ENCODE peak calls at places on chromosomes 7 and 10, in ten cellular contexts. G is heart left ventricle, O is fibroblast of lung, S is AG10803, T is HFF-Myc, B is psoas muscle, Y is neural progenitor cell, J is AG04449, A is keratinocyte, C is cardiac fibroblast. P is an unnamed sample.

GRCh38 chr7:130950054-130950453 is 216.0 kb upstream of the KLF14 start:
- DNase-seq in B (no peak), A (no peak), J (no peak), O (no peak), Y (no peak), S (no peak), G (no peak), T (no peak), C (no peak), P (no peak)

GRCh38 chr10:71767420-71768035 is 5.8 kb downstream of the VSIR start:
- DNase-seq in C (peak), J (no peak), G (peak), S (peak), O (peak), T (no peak), Y (no peak), A (no peak), B (peak), P (peak)

GRCh38 chr7:79806161-79806734 is 328.4 kb upstream of the GNAI1 start:
- DNase-seq in J (no peak), S (peak), A (no peak), O (peak), B (no peak), T (peak), Y (peak), C (peak), G (no peak), P (peak)

GRCh38 chr7:72405871-72406270 is 6.3 kb downstream of the CALN1 start:
- DNase-seq in S (no peak), T (no peak), G (no peak), Y (no peak), O (no peak), A (no peak), J (no peak), C (no peak), B (no peak), P (no peak)

GRCh38 chr10:124949543-124949942 is 7.6 kb downstream of the ZRANB1 start:
- DNase-seq in A (no peak), T (no peak), C (peak), G (no peak), B (no peak), O (no peak), J (no peak), Y (no peak), S (peak), P (no peak)

GRCh38 chr10:18185621-18186020 is 45.4 kb downstream of the CACNB2 start:
- DNase-seq in T (no peak), A (no peak), B (no peak), G (no peak), S (no peak), J (no peak), C (no peak), O (no peak), Y (no peak), P (no peak)

GRCh38 chr7:16986775-16987174 is 105.0 kb upstream of the AGR3 start:
- DNase-seq in S (no peak), G (no peak), C (no peak), A (no peak), Y (no peak), B (no peak), T (no peak), J (no peak), O (no peak), P (no peak)

GRCh38 chr7:17802056-17802455 is 138.2 kb downstream of the SNX13 start:
- DNase-seq in J (no peak), B (no peak), Y (no peak), G (no peak), T (no peak), C (no peak), O (no peak), S (peak), A (no peak), P (no peak)

GRCh38 chr10:124661661-124662180 is 82.5 kb downstream of the FAM53B start:
- DNase-seq in Y (no peak), G (no peak), O (no peak), C (no peak), A (no peak), S (no peak), J (no peak), T (no peak), B (no peak), P (no peak)

GRCh38 chr10:113213041-113213440 is 263.0 kb downstream of the TCF7L2 start:
- DNase-seq in G (no peak), C (no peak), S (no peak), O (no peak), B (no peak), A (no peak), T (no peak), Y (no peak), J (no peak), P (no peak)

GRCh38 chr10:113214331-113214730 is 264.3 kb downstream of the TCF7L2 start:
- DNase-seq in J (no peak), A (no peak), T (no peak), S (no peak), O (no peak), G (no peak), Y (no peak), B (no peak), C (no peak), P (no peak)

GRCh38 chr10:113219446-113219845 is 269.4 kb downstream of the TCF7L2 start:
- DNase-seq in J (no peak), C (no peak), B (no peak), A (no peak), O (no peak), S (no peak), G (no peak), Y (no peak), T (no peak), P (no peak)

GRCh38 chr10:113221756-113222168 is 271.7 kb downstream of the TCF7L2 start:
- DNase-seq in A (no peak), Y (no peak), T (no peak), J (no peak), B (no peak), O (peak), G (no peak), C (no peak), S (peak), P (no peak)

GRCh38 chr10:113216068-113216467 is 266.0 kb downstream of the TCF7L2 start:
- DNase-seq in S (peak), G (no peak), Y (peak), T (no peak), C (no peak), B (no peak), A (no peak), J (no peak), O (no peak), P (peak)
- TF ChIP-seq CTCF in S (peak), G (no peak), Y (peak), T (peak), C (no peak), B (no peak), A (peak), J (no peak), O (peak), P (peak)

GRCh38 chr7:87215051-87215450 is 4.5 kb downstream of the TMEM243 start:
- DNase-seq in O (no peak), C (no peak), G (no peak), T (no peak), J (no peak), Y (no peak), S (no peak), B (no peak), A (no peak), P (no peak)
- H3K4me3 ChIP-seq in O (no peak), C (no peak), G (no peak), T (no peak), J (no peak), Y (no peak), S (no peak), B (no peak), A (no peak), P (no peak)

GRCh38 chr10:33132626-33133025 is 174.6 kb upstream of the ITGB1 start:
- DNase-seq in T (no peak), G (no peak), O (no peak), J (no peak), C (no peak), S (no peak), Y (no peak), B (no peak), A (no peak), P (no peak)
- TF ChIP-seq CTCF in T (no peak), G (no peak), O (no peak), J (no peak), C (no peak), S (no peak), Y (peak), B (no peak), A (peak), P (no peak)

GRCh38 chr10:117007080-117007479 is 2.1 kb upstream of the SHTN1 start:
- DNase-seq in C (peak), B (no peak), G (no peak), A (peak), Y (no peak), O (peak), T (peak), S (peak), J (peak), P (peak)

GRCh38 chr10:117005454-117006055 is 568 bp upstream of the SHTN1 start:
- DNase-seq in T (no peak), B (no peak), G (no peak), S (no peak), Y (peak), O (peak), A (no peak), C (no peak), J (no peak), P (no peak)

GRCh38 chr10:117003336-117003735 is 1.7 kb downstream of the SHTN1 start:
- DNase-seq in B (no peak), T (no peak), Y (no peak), S (no peak), A (no peak), J (no peak), G (no peak), C (no peak), O (no peak), P (no peak)

GRCh38 chr10:117004238-117004626 is 755 bp downstream of the SHTN1 start:
- DNase-seq in J (no peak), T (no peak), O (no peak), B (no peak), C (no peak), A (peak), Y (no peak), S (no peak), G (no peak), P (no peak)

DNA sequence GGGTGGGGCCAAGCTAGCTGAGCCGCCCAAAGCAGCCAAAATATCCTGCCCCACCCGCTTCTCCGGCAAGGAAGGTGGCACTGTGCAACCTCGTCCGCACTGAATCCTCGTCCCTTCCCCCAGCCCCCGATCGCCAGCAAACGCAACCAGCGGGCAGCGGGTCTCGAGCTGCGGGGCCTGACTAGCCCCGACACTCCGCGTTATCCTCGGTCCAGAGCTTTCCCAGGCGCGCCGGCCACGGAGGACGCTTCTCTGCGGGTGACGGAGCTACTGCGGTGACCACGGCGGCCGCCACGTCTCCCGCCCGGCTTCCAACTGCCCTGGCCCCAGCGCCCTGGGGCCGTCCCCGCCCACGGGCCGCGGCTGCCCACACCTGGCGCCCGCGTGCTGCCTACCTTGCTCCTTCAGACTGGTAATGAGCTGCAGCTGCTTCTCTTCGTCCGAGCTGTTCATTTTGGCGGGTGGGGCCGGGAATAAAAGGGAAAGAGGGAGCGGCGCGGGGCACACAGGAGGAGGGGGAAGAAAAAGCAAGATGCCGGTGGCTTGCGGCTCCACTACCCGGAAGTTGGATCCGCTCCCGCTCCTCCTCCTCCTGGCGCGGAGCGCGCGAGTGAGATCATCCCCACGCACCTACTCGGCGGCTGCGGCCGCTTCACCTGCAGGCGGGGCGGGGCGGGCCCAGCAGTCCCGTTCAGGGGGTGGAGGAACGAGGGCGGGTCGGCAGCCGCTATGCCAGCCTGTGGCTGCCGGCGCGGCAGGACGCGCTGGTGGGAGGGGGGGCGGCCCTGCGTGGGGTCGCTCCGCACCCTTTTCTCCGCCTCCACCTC is at the start of gene SHTN1:
- DNase-seq in J (no peak), A (peak), G (peak), O (peak), S (peak), Y (peak), C (peak), T (peak), B (peak), P (peak)
- H3K4me3 ChIP-seq in J (peak), A (peak), G (peak), O (peak), S (peak), Y (peak), C (peak), T (peak), B (peak), P (peak)

P was measured in fibroblast of the aortic adventitia.